ENCODE peak calls at places on chromosome 15, in four cellular contexts. C, N, K and Z are unnamed samples.

GRCh38 chr15:39239562-39239961 is 341.3 kb upstream of the THBS1 start:
- DNase-seq in C (no peak), K (no peak), N (no peak), Z (no peak)

GRCh38 chr15:55281517-55282227 is 7.9 kb downstream of the RAB27A start:
- DNase-seq in C (no peak), K (no peak), N (no peak), Z (no peak)

GRCh38 chr15:34365836-34366235 is 1.2 kb downstream of the LPCAT4 start:
- DNase-seq in N (no peak), K (no peak), C (no peak), Z (no peak)

GRCh38 chr15:84570164-84570692 is 30.6 kb upstream of the ZSCAN2 start:
- DNase-seq in K (no peak), C (no peak), N (peak), Z (peak)

GRCh38 chr15:95446854-95447253 is 883.6 kb upstream of the NR2F2 start:
- DNase-seq in C (no peak), N (no peak), K (no peak), Z (peak)

GRCh38 chr15:93362203-93362602 is 273.2 kb upstream of the RGMA start:
- DNase-seq in N (peak), K (no peak), C (no peak), Z (no peak)

GRCh38 chr15:33675246-33675645 is 293.1 kb upstream of the CHRM5 start:
- DNase-seq in N (peak), K (peak), C (peak), Z (peak)

GRCh38 chr15:33278816-33279612 is 31.8 kb upstream of the RYR3 start:
- DNase-seq in N (peak), K (peak), C (peak), Z (no peak)

GRCh38 chr15:70033109-70033508 is 64.6 kb downstream of the TLE3 start:
- DNase-seq in K (no peak), N (no peak), C (no peak), Z (no peak)

GRCh38 chr15:57445872-57446271 is 69.6 kb downstream of the CGNL1 start:
- DNase-seq in N (peak), K (no peak), C (no peak), Z (no peak)

GRCh38 chr15:84987949-84988624 is 6.4 kb downstream of the PDE8A start:
- DNase-seq in C (no peak), N (no peak), K (no peak), Z (no peak)

GRCh38 chr15:74709011-74709410 is 13.2 kb upstream of the EDC3 start:
- DNase-seq in N (no peak), C (no peak), K (no peak), Z (no peak)

GRCh38 chr15:77029166-77030041 is 34.5 kb downstream of the PSTPIP1 start:
- DNase-seq in K (no peak), N (no peak), C (no peak), Z (no peak)

GRCh38 chr15:85137507-85138175 is 156.0 kb downstream of the PDE8A start:
- DNase-seq in C (no peak), K (no peak), N (no peak), Z (no peak)

GRCh38 chr15:57410373-57410772 is 34.1 kb downstream of the CGNL1 start:
- DNase-seq in K (no peak), N (no peak), C (no peak), Z (no peak)

GRCh38 chr15:32872606-32873291 is 154.9 kb downstream of the GREM1 start:
- DNase-seq in C (no peak), K (no peak), N (no peak), Z (no peak)

GRCh38 chr15:94844533-94845390 is 613.4 kb downstream of the MCTP2 start:
- DNase-seq in K (no peak), C (no peak), N (peak), Z (no peak)

GRCh38 chr15:62067448-62068044 is 769 bp downstream of the C2CD4A start:
- DNase-seq in C (no peak), K (no peak), N (peak), Z (no peak)

GRCh38 chr15:95843241-95843851 is 487.2 kb upstream of the NR2F2 start:
- DNase-seq in N (no peak), K (no peak), C (no peak), Z (no peak)

GRCh38 chr15:45402955-45403892 is 24.9 kb upstream of the GATM start:
- DNase-seq in K (no peak), N (peak), C (no peak), Z (no peak)

GRCh38 chr15:62122249-62122648 is 42.8 kb downstream of the C2CD4B start:
- DNase-seq in K (no peak), C (no peak), N (no peak), Z (no peak)

GRCh38 chr15:36278219-36278618 is 301.2 kb upstream of the CDIN1 start:
- DNase-seq in C (no peak), K (no peak), N (peak), Z (no peak)

GRCh38 chr15:88835646-88836045 is 32.4 kb downstream of the ACAN start:
- DNase-seq in C (no peak), K (no peak), N (no peak), Z (no peak)

GRCh38 chr15:73345658-73346057 is 23.1 kb downstream of the HCN4 start:
- DNase-seq in C (no peak), K (no peak), N (no peak), Z (no peak)

GRCh38 chr15:65981837-65982696 is 112.8 kb downstream of the RAB11A start:
- DNase-seq in K (no peak), N (peak), C (peak), Z (no peak)

GRCh38 chr15:75230524-75231371 is 27.4 kb upstream of the GOLGA6C start:
- DNase-seq in K (no peak), N (peak), C (no peak), Z (no peak)

GRCh38 chr15:29670266-29670665 is 152.0 kb downstream of the TJP1 start:
- DNase-seq in C (no peak), K (no peak), N (no peak), Z (no peak)

GRCh38 chr15:42402806-42403205 is 43.5 kb downstream of the CAPN3 start:
- DNase-seq in C (no peak), N (no peak), K (no peak), Z (no peak)

GRCh38 chr15:45473068-45473467 is 49.5 kb downstream of the SLC30A4 start:
- DNase-seq in N (no peak), C (no peak), K (no peak), Z (no peak)

GRCh38 chr15:73935547-73935946 is 9.3 kb downstream of the LOXL1 start:
- DNase-seq in C (no peak), K (no peak), N (no peak), Z (no peak)

GRCh38 chr15:96339662-96340347 is 9.3 kb downstream of the NR2F2 start:
- DNase-seq in N (no peak), C (no peak), K (no peak), Z (no peak)

GRCh38 chr15:84400820-84401219 is 165.2 kb downstream of the GOLGA6L4 start:
- DNase-seq in K (no peak), C (no peak), N (peak), Z (no peak)

GRCh38 chr15:39106913-39107312 is 474.0 kb upstream of the THBS1 start:
- DNase-seq in N (no peak), C (no peak), K (no peak), Z (no peak)

GRCh38 chr15:57015897-57016296 is 97.5 kb downstream of the TCF12 start:
- DNase-seq in N (no peak), C (no peak), K (no peak), Z (no peak)

GRCh38 chr15:67120839-67121540 is 55.6 kb downstream of the SMAD3 start:
- DNase-seq in C (no peak), K (no peak), N (no peak), Z (no peak)

GRCh38 chr15:41323611-41324010 is 8.8 kb downstream of the OIP5 start:
- DNase-seq in N (no peak), K (no peak), C (no peak), Z (no peak)

GRCh38 chr15:63811942-63812341 is 21.8 kb downstream of the HERC1 start:
- DNase-seq in N (no peak), C (no peak), K (no peak), Z (no peak)

DNA sequence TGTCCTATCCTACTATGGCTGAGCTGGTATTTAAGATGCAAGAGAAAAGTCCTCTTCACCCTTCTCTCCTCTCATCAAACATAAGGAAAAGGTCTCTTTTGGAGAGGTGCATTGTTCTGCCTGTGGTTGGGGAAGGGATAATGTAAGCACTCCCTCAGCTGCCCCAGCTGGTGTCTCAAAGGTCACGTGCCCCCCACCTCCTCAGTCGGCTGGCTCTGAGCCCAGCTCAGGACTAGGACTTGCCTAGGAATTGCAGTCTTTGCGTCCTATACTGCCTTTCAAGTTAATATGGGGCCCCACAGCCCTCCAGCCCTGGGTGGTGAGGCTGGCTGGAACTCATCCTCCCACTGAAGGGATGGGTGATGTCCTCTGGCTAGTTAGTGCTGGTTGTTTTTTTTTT is 29.7 kb downstream of the OR4F15 start:
- DNase-seq in N (no peak), K (no peak), C (no peak), Z (no peak)
- H3K27ac ChIP-seq in N (no peak), K (no peak), C (no peak), Z (no peak)

GRCh38 chr15:59332009-59332408 is 40.7 kb downstream of the MYO1E start:
- DNase-seq in K (no peak), N (no peak), C (no peak), Z (no peak)

GRCh38 chr15:59330649-59331048 is 42.0 kb downstream of the MYO1E start:
- DNase-seq in K (no peak), N (no peak), C (no peak), Z (no peak)

GRCh38 chr15:59329091-59329490 is 43.6 kb downstream of the MYO1E start:
- DNase-seq in N (no peak), C (no peak), K (no peak), Z (no peak)

GRCh38 chr15:59327942-59328341 is 44.7 kb downstream of the MYO1E start:
- DNase-seq in K (no peak), N (no peak), C (no peak), Z (peak)

GRCh38 chr15:59329570-59330350 is 42.9 kb downstream of the MYO1E start:
- DNase-seq in C (peak), N (no peak), K (no peak), Z (no peak)
- TF ChIP-seq REST in C (no peak), N (no peak), K (no peak), Z (no peak)

GRCh38 chr15:51924146-51925068 is 47.2 kb downstream of the LEO1 start:
- DNase-seq in C (no peak), N (peak), K (no peak), Z (no peak)
- TF ChIP-seq POLR2AphosphoS5 in C (no peak), N (no peak), K (no peak), Z (no peak)

GRCh38 chr15:31133890-31134289 is 32.4 kb upstream of the TRPM1 start:
- DNase-seq in C (no peak), N (no peak), K (no peak), Z (no peak)
- H3K27ac ChIP-seq in C (no peak), N (no peak), K (no peak), Z (no peak)